ENCODE peak calls at places on chromosomes 2 and 18, in ten cellular contexts. One of them, this sample, is unnamed.

GRCh38 chr2:45330617-45331016 is 280.4 kb downstream of the SRBD1 start:
- DNase-seq in astrocyte of the cerebellum: no peak
- DNase-seq in prostate gland: no peak
- DNase-seq in GM06990: no peak
- DNase-seq in RWPE2: no peak
- DNase-seq in AG09309: peak
- DNase-seq in retinal pigment epithelial cell: no peak
- DNase-seq in sigmoid colon: no peak
- DNase-seq in breast epithelium: no peak
- DNase-seq in mesothelial cell of epicardium: no peak
- DNase-seq in this sample: peak

GRCh38 chr2:218074031-218074430 is 5.0 kb downstream of the RUFY4 start:
- DNase-seq in AG09309: no peak
- DNase-seq in mesothelial cell of epicardium: no peak
- DNase-seq in astrocyte of the cerebellum: no peak
- DNase-seq in GM06990: no peak
- DNase-seq in retinal pigment epithelial cell: no peak
- DNase-seq in breast epithelium: no peak
- DNase-seq in sigmoid colon: no peak
- DNase-seq in prostate gland: no peak
- DNase-seq in RWPE2: no peak
- DNase-seq in this sample: no peak

GRCh38 chr2:108297436-108298141 is 8.9 kb downstream of the SULT1C2 start:
- DNase-seq in breast epithelium: no peak
- DNase-seq in AG09309: no peak
- DNase-seq in astrocyte of the cerebellum: peak
- DNase-seq in prostate gland: no peak
- DNase-seq in mesothelial cell of epicardium: no peak
- DNase-seq in GM06990: no peak
- DNase-seq in retinal pigment epithelial cell: no peak
- DNase-seq in sigmoid colon: no peak
- DNase-seq in RWPE2: peak
- DNase-seq in this sample: no peak

GRCh38 chr2:234788841-234789240 is 163.0 kb upstream of the SH3BP4 start:
- DNase-seq in astrocyte of the cerebellum: no peak
- DNase-seq in mesothelial cell of epicardium: no peak
- DNase-seq in AG09309: no peak
- DNase-seq in breast epithelium: no peak
- DNase-seq in RWPE2: no peak
- DNase-seq in retinal pigment epithelial cell: no peak
- DNase-seq in GM06990: no peak
- DNase-seq in prostate gland: no peak
- DNase-seq in sigmoid colon: no peak
- DNase-seq in this sample: no peak

GRCh38 chr2:33532966-33533365 is 56.5 kb downstream of the RASGRP3 start:
- DNase-seq in astrocyte of the cerebellum: no peak
- DNase-seq in RWPE2: no peak
- DNase-seq in prostate gland: no peak
- DNase-seq in mesothelial cell of epicardium: no peak
- DNase-seq in breast epithelium: no peak
- DNase-seq in GM06990: no peak
- DNase-seq in retinal pigment epithelial cell: no peak
- DNase-seq in AG09309: no peak
- DNase-seq in sigmoid colon: no peak
- DNase-seq in this sample: no peak

GRCh38 chr2:145617906-145618305 is 1098.0 kb upstream of the ZEB2 start:
- DNase-seq in astrocyte of the cerebellum: no peak
- DNase-seq in retinal pigment epithelial cell: no peak
- DNase-seq in mesothelial cell of epicardium: no peak
- DNase-seq in AG09309: peak
- DNase-seq in RWPE2: no peak
- DNase-seq in GM06990: no peak
- DNase-seq in sigmoid colon: no peak
- DNase-seq in prostate gland: no peak
- DNase-seq in breast epithelium: no peak
- DNase-seq in this sample: no peak

GRCh38 chr2:37713258-37713700 is 41.8 kb upstream of the CDC42EP3 start:
- DNase-seq in mesothelial cell of epicardium: no peak
- DNase-seq in AG09309: peak
- DNase-seq in sigmoid colon: no peak
- DNase-seq in RWPE2: no peak
- DNase-seq in prostate gland: no peak
- DNase-seq in retinal pigment epithelial cell: no peak
- DNase-seq in astrocyte of the cerebellum: peak
- DNase-seq in GM06990: peak
- DNase-seq in breast epithelium: no peak
- DNase-seq in this sample: peak

GRCh38 chr2:74345272-74345943 is 2.2 kb upstream of the SLC4A5 start:
- DNase-seq in sigmoid colon: no peak
- DNase-seq in breast epithelium: no peak
- DNase-seq in astrocyte of the cerebellum: no peak
- DNase-seq in AG09309: no peak
- DNase-seq in mesothelial cell of epicardium: no peak
- DNase-seq in prostate gland: no peak
- DNase-seq in RWPE2: no peak
- DNase-seq in retinal pigment epithelial cell: no peak
- DNase-seq in GM06990: no peak
- DNase-seq in this sample: no peak

GRCh38 chr2:218264773-218265601 is 4.2 kb downstream of the GPBAR1 start:
- DNase-seq in GM06990: no peak
- DNase-seq in astrocyte of the cerebellum: no peak
- DNase-seq in retinal pigment epithelial cell: no peak
- DNase-seq in sigmoid colon: peak
- DNase-seq in mesothelial cell of epicardium: no peak
- DNase-seq in RWPE2: no peak
- DNase-seq in breast epithelium: no peak
- DNase-seq in prostate gland: no peak
- DNase-seq in AG09309: no peak
- DNase-seq in this sample: no peak

GRCh38 chr18:3688682-3689081 is 238.7 kb downstream of the TGIF1 start:
- DNase-seq in GM06990: no peak
- DNase-seq in RWPE2: no peak
- DNase-seq in AG09309: peak
- DNase-seq in retinal pigment epithelial cell: peak
- DNase-seq in breast epithelium: no peak
- DNase-seq in mesothelial cell of epicardium: peak
- DNase-seq in prostate gland: no peak
- DNase-seq in sigmoid colon: no peak
- DNase-seq in astrocyte of the cerebellum: peak
- DNase-seq in this sample: peak

GRCh38 chr18:76487782-76488181 is 7.3 kb downstream of the ZNF516 start:
- DNase-seq in sigmoid colon: no peak
- DNase-seq in RWPE2: no peak
- DNase-seq in astrocyte of the cerebellum: no peak
- DNase-seq in breast epithelium: no peak
- DNase-seq in retinal pigment epithelial cell: no peak
- DNase-seq in prostate gland: no peak
- DNase-seq in GM06990: no peak
- DNase-seq in AG09309: no peak
- DNase-seq in mesothelial cell of epicardium: no peak
- DNase-seq in this sample: no peak

GRCh38 chr2:2873450-2873811 is 504.2 kb downstream of the EIPR1 start:
- DNase-seq in sigmoid colon: no peak
- DNase-seq in mesothelial cell of epicardium: no peak
- DNase-seq in astrocyte of the cerebellum: no peak
- DNase-seq in RWPE2: no peak
- DNase-seq in prostate gland: no peak
- DNase-seq in breast epithelium: peak
- DNase-seq in retinal pigment epithelial cell: no peak
- DNase-seq in AG09309: no peak
- DNase-seq in GM06990: no peak
- DNase-seq in this sample: no peak

GRCh38 chr2:50872543-50872942 is 159.4 kb downstream of the NRXN1 start:
- DNase-seq in breast epithelium: no peak
- DNase-seq in AG09309: no peak
- DNase-seq in sigmoid colon: no peak
- DNase-seq in prostate gland: no peak
- DNase-seq in GM06990: no peak
- DNase-seq in astrocyte of the cerebellum: no peak
- DNase-seq in mesothelial cell of epicardium: no peak
- DNase-seq in RWPE2: no peak
- DNase-seq in retinal pigment epithelial cell: no peak
- DNase-seq in this sample: no peak

GRCh38 chr2:187009483-187010239 is 160.7 kb upstream of the ZSWIM2 start:
- DNase-seq in breast epithelium: no peak
- DNase-seq in RWPE2: no peak
- DNase-seq in astrocyte of the cerebellum: no peak
- DNase-seq in sigmoid colon: no peak
- DNase-seq in AG09309: no peak
- DNase-seq in retinal pigment epithelial cell: no peak
- DNase-seq in mesothelial cell of epicardium: no peak
- DNase-seq in GM06990: no peak
- DNase-seq in prostate gland: no peak
- DNase-seq in this sample: no peak

GRCh38 chr2:24825883-24826800 is 32.9 kb downstream of the CENPO start:
- DNase-seq in RWPE2: no peak
- DNase-seq in astrocyte of the cerebellum: no peak
- DNase-seq in GM06990: no peak
- DNase-seq in sigmoid colon: peak
- DNase-seq in retinal pigment epithelial cell: no peak
- DNase-seq in prostate gland: no peak
- DNase-seq in breast epithelium: no peak
- DNase-seq in mesothelial cell of epicardium: peak
- DNase-seq in AG09309: no peak
- DNase-seq in this sample: no peak
- TF ChIP-seq CTCF in RWPE2: no peak
- TF ChIP-seq CTCF in astrocyte of the cerebellum: no peak
- TF ChIP-seq CTCF in GM06990: no peak
- TF ChIP-seq CTCF in sigmoid colon: no peak
- TF ChIP-seq CTCF in retinal pigment epithelial cell: no peak
- TF ChIP-seq CTCF in prostate gland: no peak
- TF ChIP-seq CTCF in breast epithelium: no peak
- TF ChIP-seq CTCF in mesothelial cell of epicardium: no peak
- TF ChIP-seq CTCF in AG09309: no peak
- TF ChIP-seq CTCF in this sample: no peak

DNA sequence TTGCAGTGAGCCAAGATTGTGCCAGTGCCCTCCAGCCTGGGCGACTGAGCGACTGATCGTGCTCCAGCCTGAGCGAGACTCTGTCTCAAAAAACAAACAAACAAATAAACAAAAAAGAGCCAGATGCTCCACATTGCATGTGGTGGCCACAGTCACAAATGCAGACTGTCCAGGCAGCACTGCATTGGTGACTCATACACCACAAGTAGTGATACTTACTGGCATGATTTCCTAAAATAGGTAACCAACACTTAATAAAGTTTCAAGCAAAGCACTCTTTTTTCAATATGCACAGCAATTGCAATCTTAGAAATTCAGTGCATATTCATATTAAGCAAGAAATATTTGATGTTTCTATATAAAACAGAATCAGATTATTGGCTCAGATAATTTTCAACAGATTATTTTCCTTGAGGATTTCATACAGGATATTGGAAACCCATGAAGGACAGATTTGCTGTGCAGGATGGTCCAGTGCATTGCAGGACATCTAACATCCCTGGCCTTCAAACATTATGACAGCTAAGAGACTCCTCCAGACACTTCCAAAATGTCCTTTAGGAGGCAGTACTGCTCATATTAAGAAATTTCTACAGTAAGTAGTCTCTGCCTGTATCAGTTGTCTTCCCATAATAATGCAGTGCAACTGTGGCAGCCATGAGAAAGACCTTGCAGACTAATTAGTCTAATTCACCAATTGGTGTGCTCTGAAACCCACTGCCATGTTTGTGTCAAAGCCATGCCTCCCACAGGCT is 10.5 kb upstream of the SLC1A4 start:
- DNase-seq in retinal pigment epithelial cell: no peak
- DNase-seq in breast epithelium: no peak
- DNase-seq in astrocyte of the cerebellum: no peak
- DNase-seq in RWPE2: no peak
- DNase-seq in sigmoid colon: no peak
- DNase-seq in mesothelial cell of epicardium: no peak
- DNase-seq in AG09309: no peak
- DNase-seq in GM06990: no peak
- DNase-seq in prostate gland: no peak
- DNase-seq in this sample: no peak
- TF ChIP-seq CTCF in retinal pigment epithelial cell: peak
- TF ChIP-seq CTCF in breast epithelium: no peak
- TF ChIP-seq CTCF in astrocyte of the cerebellum: no peak
- TF ChIP-seq CTCF in RWPE2: no peak
- TF ChIP-seq CTCF in sigmoid colon: no peak
- TF ChIP-seq CTCF in mesothelial cell of epicardium: no peak
- TF ChIP-seq CTCF in AG09309: no peak
- TF ChIP-seq CTCF in GM06990: peak
- TF ChIP-seq CTCF in prostate gland: no peak
- TF ChIP-seq CTCF in this sample: no peak

DNA sequence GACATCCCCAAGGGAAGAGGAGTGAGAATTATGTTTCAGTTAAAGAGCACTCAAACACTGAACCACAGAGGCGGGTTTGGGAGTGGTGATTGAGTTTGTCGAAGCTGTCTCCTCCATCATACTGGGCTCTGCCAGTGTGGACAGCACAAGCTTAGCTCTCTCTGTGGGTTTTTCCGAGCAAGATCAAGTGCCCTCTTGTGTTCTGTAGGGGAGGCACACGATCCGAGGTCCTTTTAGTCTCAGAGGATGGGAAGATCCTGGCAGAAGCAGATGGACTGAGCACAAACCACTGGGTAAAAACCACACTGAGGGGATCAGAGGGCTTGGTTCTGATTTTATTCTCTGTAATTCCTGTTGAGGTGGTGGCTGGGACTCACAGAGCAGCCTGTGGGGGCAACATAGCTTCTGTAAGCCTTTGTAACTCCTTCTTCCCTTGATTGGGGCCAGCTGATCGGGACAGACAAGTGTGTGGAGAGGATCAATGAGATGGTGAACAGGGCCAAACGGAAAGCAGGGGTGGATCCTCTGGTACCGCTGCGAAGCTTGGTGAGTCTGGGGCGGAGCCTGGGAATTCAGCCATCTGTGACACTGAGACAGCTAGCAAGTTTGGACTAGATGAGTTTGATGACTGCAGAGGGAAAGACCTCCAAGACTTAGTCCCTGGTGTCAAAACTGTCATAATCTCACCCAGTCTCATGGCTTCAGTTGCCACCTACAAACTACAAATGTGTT is 2.0 kb downstream of the NAGK start:
- DNase-seq in AG09309: no peak
- DNase-seq in sigmoid colon: peak
- DNase-seq in mesothelial cell of epicardium: no peak
- DNase-seq in breast epithelium: no peak
- DNase-seq in prostate gland: no peak
- DNase-seq in RWPE2: no peak
- DNase-seq in retinal pigment epithelial cell: no peak
- DNase-seq in astrocyte of the cerebellum: no peak
- DNase-seq in GM06990: peak
- DNase-seq in this sample: peak
- TF ChIP-seq CTCF in AG09309: peak
- TF ChIP-seq CTCF in sigmoid colon: no peak
- TF ChIP-seq CTCF in mesothelial cell of epicardium: no peak
- TF ChIP-seq CTCF in breast epithelium: no peak
- TF ChIP-seq CTCF in prostate gland: no peak
- TF ChIP-seq CTCF in RWPE2: no peak
- TF ChIP-seq CTCF in retinal pigment epithelial cell: peak
- TF ChIP-seq CTCF in astrocyte of the cerebellum: peak
- TF ChIP-seq CTCF in GM06990: peak
- TF ChIP-seq CTCF in this sample: peak

DNA sequence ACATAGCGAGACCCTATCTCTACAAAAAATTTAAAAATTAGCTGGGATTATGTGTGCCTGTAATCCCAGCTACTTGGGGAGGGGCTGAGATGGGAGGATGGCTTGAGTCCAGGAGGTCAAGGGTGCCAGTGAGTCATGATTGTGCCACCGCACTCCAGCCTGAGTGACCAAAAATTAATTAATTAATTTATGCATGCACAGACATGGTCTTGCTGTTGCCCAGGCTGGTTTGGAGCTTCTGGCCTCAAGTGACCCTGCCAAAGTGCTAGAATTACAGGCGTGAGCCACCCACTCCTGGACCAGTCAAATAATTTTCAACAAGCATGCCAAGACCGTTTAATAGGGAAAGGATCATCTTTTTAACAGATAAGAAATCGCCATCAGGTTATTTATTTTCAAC is 57.7 kb upstream of the TFCP2L1 start:
- DNase-seq in prostate gland: no peak
- DNase-seq in sigmoid colon: peak
- DNase-seq in astrocyte of the cerebellum: no peak
- DNase-seq in mesothelial cell of epicardium: no peak
- DNase-seq in RWPE2: no peak
- DNase-seq in AG09309: no peak
- DNase-seq in retinal pigment epithelial cell: no peak
- DNase-seq in breast epithelium: no peak
- DNase-seq in GM06990: no peak
- DNase-seq in this sample: no peak
- TF ChIP-seq CTCF in prostate gland: no peak
- TF ChIP-seq CTCF in sigmoid colon: no peak
- TF ChIP-seq CTCF in astrocyte of the cerebellum: no peak
- TF ChIP-seq CTCF in mesothelial cell of epicardium: no peak
- TF ChIP-seq CTCF in RWPE2: no peak
- TF ChIP-seq CTCF in AG09309: no peak
- TF ChIP-seq CTCF in retinal pigment epithelial cell: no peak
- TF ChIP-seq CTCF in breast epithelium: no peak
- TF ChIP-seq CTCF in GM06990: no peak
- TF ChIP-seq CTCF in this sample: no peak

This sample was measured in AG09319.